ENCODE peak calls at places on chromosomes 12 and 14, in six cellular contexts. I is A549, K is hypothalamus, C is AG04450, N is mesenchymal stem cell, D is GM03348. E is an unnamed sample.

GRCh38 chr14:81243499-81243898 is 22.7 kb upstream of the GTF2A1 start:
- DNase-seq in I (no peak), K (no peak), C (no peak), N (no peak), D (no peak), E (no peak)

GRCh38 chr14:104136472-104137296 is 1.7 kb upstream of the KIF26A start:
- DNase-seq in I (no peak), K (no peak), C (no peak), N (no peak), D (no peak), E (no peak)

GRCh38 chr12:118034429-118035193 is 18.1 kb downstream of the RFC5 start:
- DNase-seq in I (no peak), K (no peak), C (peak), N (peak), D (peak), E (peak)

GRCh38 chr12:72493390-72493789 is 221.2 kb downstream of the TRHDE start:
- DNase-seq in I (no peak), K (no peak), C (no peak), N (peak), D (no peak), E (no peak)

GRCh38 chr14:44895716-44896115 is 66.0 kb downstream of the KLHL28 start:
- DNase-seq in I (no peak), K (no peak), C (peak), N (peak), D (peak), E (no peak)

GRCh38 chr12:93339695-93340094 is 38.0 kb upstream of the NUDT4 start:
- DNase-seq in I (no peak), K (no peak), C (no peak), N (no peak), D (no peak), E (no peak)

GRCh38 chr14:22469541-22470303 is 119.3 kb downstream of the DAD1 start:
- DNase-seq in I (no peak), K (no peak), C (no peak), N (no peak), D (no peak), E (no peak)

GRCh38 chr14:24889843-24890242 is 160.1 kb downstream of the STXBP6 start:
- DNase-seq in I (no peak), K (no peak), C (no peak), N (no peak), D (peak), E (no peak)

GRCh38 chr12:102522768-102523167 is 42.4 kb upstream of the IGF1 start:
- DNase-seq in I (no peak), K (no peak), C (no peak), N (no peak), D (no peak), E (no peak)

GRCh38 chr14:22405201-22405600 is 183.8 kb downstream of the DAD1 start:
- DNase-seq in I (no peak), K (no peak), C (no peak), N (no peak), D (no peak), E (no peak)

GRCh38 chr12:108884116-108885012 is 4.5 kb downstream of the DAO start:
- DNase-seq in I (peak), K (no peak), C (no peak), N (no peak), D (peak), E (peak)

GRCh38 chr12:102873077-102873476 is 44.0 kb downstream of the PAH start:
- DNase-seq in I (no peak), K (no peak), C (no peak), N (no peak), D (no peak), E (no peak)

GRCh38 chr12:67937822-67938221 is 51.4 kb upstream of the IFNG-AS1 start:
- DNase-seq in I (no peak), K (no peak), C (no peak), N (no peak), D (no peak), E (no peak)

GRCh38 chr14:65361920-65362319 is 50.6 kb upstream of the FUT8 start:
- DNase-seq in I (no peak), K (no peak), C (peak), N (peak), D (peak), E (no peak)

GRCh38 chr12:112126916-112127315 is 1.6 kb downstream of the TRAFD1 start:
- DNase-seq in I (no peak), K (no peak), C (no peak), N (peak), D (no peak), E (no peak)

GRCh38 chr14:37864861-37865718 is 269.7 kb downstream of the TTC6 start:
- DNase-seq in I (no peak), K (no peak), C (no peak), N (peak), D (peak), E (peak)

GRCh38 chr14:105479438-105480164 is 5.0 kb downstream of the CRIP2 start:
- DNase-seq in I (no peak), K (no peak), C (no peak), N (no peak), D (no peak), E (no peak)

GRCh38 chr12:65510584-65511050 is 232.1 kb downstream of the MSRB3 start:
- DNase-seq in I (no peak), K (peak), C (no peak), N (no peak), D (no peak), E (no peak)

GRCh38 chr14:93010118-93010475 is 87.1 kb downstream of the CHGA start:
- DNase-seq in I (no peak), K (no peak), C (no peak), N (no peak), D (no peak), E (no peak)

GRCh38 chr12:24838531-24838950 is 110.4 kb downstream of the BCAT1 start:
- DNase-seq in I (no peak), K (no peak), C (peak), N (peak), D (peak), E (peak)

GRCh38 chr14:55136868-55137785 is 8.1 kb downstream of the LGALS3 start:
- DNase-seq in I (no peak), K (peak), C (peak), N (no peak), D (peak), E (no peak)

GRCh38 chr12:9050521-9051155 is 61.3 kb downstream of the KLRG1 start:
- DNase-seq in I (no peak), K (no peak), C (no peak), N (no peak), D (no peak), E (no peak)

GRCh38 chr12:116489116-116489515 is 70.1 kb upstream of the MAP1LC3B2 start:
- DNase-seq in I (no peak), K (no peak), C (no peak), N (no peak), D (no peak), E (no peak)

GRCh38 chr12:109606261-109607028 is 32.9 kb downstream of the MVK start:
- DNase-seq in I (no peak), K (peak), C (no peak), N (peak), D (peak), E (no peak)

GRCh38 chr14:92792885-92793284 is 1.2 kb upstream of the GOLGA5 start:
- DNase-seq in I (no peak), K (no peak), C (no peak), N (no peak), D (no peak), E (no peak)

GRCh38 chr14:100739306-100739705 is 12.6 kb downstream of the DLK1 start:
- DNase-seq in I (no peak), K (no peak), C (no peak), N (no peak), D (no peak), E (no peak)

GRCh38 chr12:107684990-107685359 is 624 bp upstream of the PWP1 start:
- DNase-seq in I (peak), K (no peak), C (no peak), N (peak), D (no peak), E (peak)

GRCh38 chr12:25155031-25155576 is 39.9 kb downstream of the DNAI7 start:
- DNase-seq in I (peak), K (no peak), C (peak), N (peak), D (peak), E (peak)

GRCh38 chr12:117686911-117687377 is 281.8 kb downstream of the KSR2 start:
- DNase-seq in I (peak), K (no peak), C (no peak), N (peak), D (peak), E (peak)

GRCh38 chr12:15937902-15938301 is 26.8 kb downstream of the DERA start:
- DNase-seq in I (no peak), K (no peak), C (no peak), N (no peak), D (no peak), E (no peak)

GRCh38 chr14:69464379-69464778 is 20.1 kb upstream of the PLEKHD1 start:
- DNase-seq in I (no peak), K (no peak), C (no peak), N (peak), D (no peak), E (no peak)

GRCh38 chr14:101233861-101234587 is 327.3 kb upstream of the DIO3 start:
- DNase-seq in I (no peak), K (no peak), C (no peak), N (no peak), D (no peak), E (no peak)

GRCh38 chr12:106112094-106112822 is 26.5 kb downstream of the NUAK1 start:
- DNase-seq in I (no peak), K (no peak), C (no peak), N (no peak), D (no peak), E (no peak)

GRCh38 chr12:89863968-89864367 is 155.3 kb upstream of the ATP2B1 start:
- DNase-seq in I (no peak), K (no peak), C (no peak), N (no peak), D (no peak), E (no peak)

GRCh38 chr12:67826148-67826547 is 163.1 kb upstream of the IFNG-AS1 start:
- DNase-seq in I (no peak), K (no peak), C (no peak), N (no peak), D (peak), E (no peak)

GRCh38 chr12:95736631-95737030 is 53.9 kb downstream of the NTN4 start:
- DNase-seq in I (no peak), K (no peak), C (no peak), N (no peak), D (no peak), E (no peak)

GRCh38 chr14:106436310-106436905 is 910.0 kb downstream of the TMEM121 start:
- DNase-seq in I (peak), K (no peak), C (no peak), N (no peak), D (no peak), E (no peak)